ENCODE peak calls at places on chromosomes 3 and 15, in seven cellular contexts. One of them, this sample, is unnamed.

GRCh38 chr3:53846134-53846850 is at the start of the genes CHDH and IL17RB:
- DNase-seq in AG10803: no peak
- DNase-seq in GM20000: peak; percentile 84
- DNase-seq in left lung: peak; percentile 92
- DNase-seq in BE2C: peak; percentile 19
- DNase-seq in lower lobe of right lung: peak; percentile 84
- DNase-seq in AG09309: no peak
- DNase-seq in this sample: no peak

GRCh38 chr15:62241135-62241770 is 76.2 kb upstream of the C2CD4B start:
- DNase-seq in left lung: no peak
- DNase-seq in AG09309: no peak
- DNase-seq in AG10803: no peak
- DNase-seq in BE2C: peak; percentile 69
- DNase-seq in GM20000: no peak
- DNase-seq in lower lobe of right lung: no peak
- DNase-seq in this sample: no peak

GRCh38 chr3:46722443-46722842 is 4.8 kb upstream of the PRSS50 start:
- DNase-seq in BE2C: no peak
- DNase-seq in AG10803: no peak
- DNase-seq in lower lobe of right lung: no peak
- DNase-seq in left lung: no peak
- DNase-seq in GM20000: no peak
- DNase-seq in AG09309: no peak
- DNase-seq in this sample: no peak

GRCh38 chr3:159936541-159936940 is 52.1 kb upstream of the IL12A start:
- DNase-seq in lower lobe of right lung: no peak
- DNase-seq in BE2C: no peak
- DNase-seq in AG09309: no peak
- DNase-seq in left lung: no peak
- DNase-seq in GM20000: no peak
- DNase-seq in AG10803: no peak
- DNase-seq in this sample: no peak

GRCh38 chr15:77670558-77671148 is 37.9 kb upstream of the LINGO1 start:
- DNase-seq in lower lobe of right lung: no peak
- DNase-seq in BE2C: no peak
- DNase-seq in AG10803: no peak
- DNase-seq in AG09309: no peak
- DNase-seq in GM20000: no peak
- DNase-seq in left lung: no peak
- DNase-seq in this sample: no peak

GRCh38 chr3:24237971-24238767 is 256.5 kb downstream of the THRB start:
- DNase-seq in BE2C: peak; percentile 40
- DNase-seq in AG10803: peak; percentile 99
- DNase-seq in AG09309: peak; percentile 94
- DNase-seq in left lung: no peak
- DNase-seq in lower lobe of right lung: no peak
- DNase-seq in GM20000: peak; percentile 48
- DNase-seq in this sample: no peak

GRCh38 chr15:23497710-23498111 is 50.7 kb upstream of the GOLGA6L2 start:
- DNase-seq in lower lobe of right lung: no peak
- DNase-seq in BE2C: peak; percentile 6
- DNase-seq in AG10803: peak; percentile 8
- DNase-seq in AG09309: no peak
- DNase-seq in left lung: no peak
- DNase-seq in GM20000: no peak
- DNase-seq in this sample: no peak

GRCh38 chr3:121809249-121809648 is 25.6 kb downstream of the IQCB1 start:
- DNase-seq in left lung: no peak
- DNase-seq in BE2C: no peak
- DNase-seq in lower lobe of right lung: no peak
- DNase-seq in AG09309: no peak
- DNase-seq in GM20000: peak; percentile 51
- DNase-seq in AG10803: no peak
- DNase-seq in this sample: no peak

GRCh38 chr15:31365655-31366127 is 39.1 kb downstream of the KLF13 start:
- DNase-seq in AG09309: peak; percentile 52
- DNase-seq in lower lobe of right lung: peak; percentile 98
- DNase-seq in left lung: peak; percentile 96
- DNase-seq in AG10803: peak; percentile 84
- DNase-seq in GM20000: peak; percentile 78
- DNase-seq in BE2C: peak; percentile 90
- DNase-seq in this sample: no peak

GRCh38 chr3:190017575-190018288 is 103.0 kb downstream of the P3H2 start:
- DNase-seq in GM20000: no peak
- DNase-seq in AG10803: peak; percentile 81
- DNase-seq in AG09309: peak; percentile 46
- DNase-seq in lower lobe of right lung: no peak
- DNase-seq in BE2C: no peak
- DNase-seq in left lung: no peak
- DNase-seq in this sample: no peak

GRCh38 chr3:52004158-52004787 is 8.6 kb upstream of the RPL29 start:
- DNase-seq in AG10803: peak; percentile 35
- DNase-seq in AG09309: no peak
- DNase-seq in GM20000: no peak
- DNase-seq in lower lobe of right lung: no peak
- DNase-seq in left lung: peak; percentile 62
- DNase-seq in BE2C: peak; percentile 80
- DNase-seq in this sample: peak; percentile 92

GRCh38 chr3:196159952-196160804 is 51.0 kb downstream of the ZDHHC19 start:
- DNase-seq in lower lobe of right lung: peak; percentile 78
- DNase-seq in left lung: peak; percentile 77
- DNase-seq in AG09309: peak; percentile 58
- DNase-seq in AG10803: peak; percentile 54
- DNase-seq in GM20000: peak; percentile 88
- DNase-seq in BE2C: no peak
- DNase-seq in this sample: no peak

GRCh38 chr3:29307229-29307796 is 26.4 kb downstream of the RBMS3 start:
- DNase-seq in AG09309: no peak
- DNase-seq in AG10803: no peak
- DNase-seq in BE2C: no peak
- DNase-seq in left lung: no peak
- DNase-seq in lower lobe of right lung: no peak
- DNase-seq in GM20000: no peak
- DNase-seq in this sample: no peak

GRCh38 chr15:70501849-70502248 is 261.5 kb downstream of the UACA start:
- DNase-seq in GM20000: no peak
- DNase-seq in AG09309: no peak
- DNase-seq in AG10803: no peak
- DNase-seq in BE2C: no peak
- DNase-seq in lower lobe of right lung: no peak
- DNase-seq in left lung: no peak
- DNase-seq in this sample: no peak

GRCh38 chr3:52302426-52303185 is 13.5 kb upstream of the DNAH1 start:
- DNase-seq in GM20000: no peak
- DNase-seq in BE2C: no peak
- DNase-seq in AG09309: no peak
- DNase-seq in AG10803: no peak
- DNase-seq in lower lobe of right lung: no peak
- DNase-seq in left lung: peak; percentile 61
- DNase-seq in this sample: no peak

GRCh38 chr15:83282859-83283812 is 1.3 kb downstream of the BNC1 start:
- DNase-seq in AG10803: peak; percentile 80
- DNase-seq in BE2C: no peak
- DNase-seq in lower lobe of right lung: no peak
- DNase-seq in left lung: peak; percentile 76
- DNase-seq in GM20000: peak; percentile 35
- DNase-seq in AG09309: no peak
- DNase-seq in this sample: no peak

GRCh38 chr3:40044487-40044886 is 235.1 kb downstream of the MYRIP start:
- DNase-seq in lower lobe of right lung: no peak
- DNase-seq in left lung: no peak
- DNase-seq in BE2C: no peak
- DNase-seq in AG10803: peak; percentile 99
- DNase-seq in AG09309: peak; percentile 94
- DNase-seq in GM20000: no peak
- DNase-seq in this sample: no peak

GRCh38 chr3:66004244-66004643 is 34.5 kb downstream of the MAGI1 start:
- DNase-seq in AG10803: no peak
- DNase-seq in left lung: no peak
- DNase-seq in GM20000: no peak
- DNase-seq in AG09309: no peak
- DNase-seq in lower lobe of right lung: no peak
- DNase-seq in BE2C: no peak
- DNase-seq in this sample: no peak

GRCh38 chr3:176939022-176939817 is 258.1 kb downstream of the TBL1XR1 start:
- DNase-seq in AG10803: peak; percentile 84
- DNase-seq in BE2C: peak; percentile 66
- DNase-seq in AG09309: peak; percentile 67
- DNase-seq in GM20000: peak; percentile 59
- DNase-seq in left lung: no peak
- DNase-seq in lower lobe of right lung: no peak
- DNase-seq in this sample: peak; percentile 26

GRCh38 chr3:163952499-163952898 is 1125.8 kb downstream of the SI start:
- DNase-seq in lower lobe of right lung: no peak
- DNase-seq in GM20000: no peak
- DNase-seq in AG09309: no peak
- DNase-seq in left lung: no peak
- DNase-seq in AG10803: no peak
- DNase-seq in BE2C: no peak
- DNase-seq in this sample: no peak
- TF ChIP-seq CTCF in lower lobe of right lung: no peak
- TF ChIP-seq CTCF in GM20000: no peak
- TF ChIP-seq CTCF in AG09309: no peak
- TF ChIP-seq CTCF in left lung: no peak
- TF ChIP-seq CTCF in AG10803: no peak
- TF ChIP-seq CTCF in BE2C: no peak
- TF ChIP-seq CTCF in this sample: no peak

GRCh38 chr15:38862104-38862503 is 297.5 kb upstream of the RASGRP1 start:
- DNase-seq in GM20000: no peak
- DNase-seq in AG10803: peak; percentile 57
- DNase-seq in lower lobe of right lung: no peak
- DNase-seq in BE2C: no peak
- DNase-seq in AG09309: no peak
- DNase-seq in left lung: no peak
- DNase-seq in this sample: no peak

GRCh38 chr15:38864827-38865604 is 300.4 kb upstream of the RASGRP1 start:
- DNase-seq in lower lobe of right lung: no peak
- DNase-seq in left lung: no peak
- DNase-seq in AG09309: peak; percentile 98
- DNase-seq in BE2C: no peak
- DNase-seq in AG10803: peak; percentile 100
- DNase-seq in GM20000: no peak
- DNase-seq in this sample: no peak

GRCh38 chr15:38861108-38861507 is 296.5 kb upstream of the RASGRP1 start:
- DNase-seq in BE2C: no peak
- DNase-seq in GM20000: no peak
- DNase-seq in AG10803: peak; percentile 40
- DNase-seq in lower lobe of right lung: no peak
- DNase-seq in left lung: no peak
- DNase-seq in AG09309: no peak
- DNase-seq in this sample: no peak

GRCh38 chr15:38863381-38863780 is 298.8 kb upstream of the RASGRP1 start:
- DNase-seq in AG10803: no peak
- DNase-seq in lower lobe of right lung: no peak
- DNase-seq in AG09309: no peak
- DNase-seq in GM20000: no peak
- DNase-seq in BE2C: no peak
- DNase-seq in left lung: no peak
- DNase-seq in this sample: no peak

GRCh38 chr15:38864122-38864521 is 299.5 kb upstream of the RASGRP1 start:
- DNase-seq in GM20000: no peak
- DNase-seq in lower lobe of right lung: no peak
- DNase-seq in BE2C: no peak
- DNase-seq in AG10803: no peak
- DNase-seq in left lung: no peak
- DNase-seq in AG09309: no peak
- DNase-seq in this sample: no peak
- TF ChIP-seq CTCF in GM20000: no peak
- TF ChIP-seq CTCF in lower lobe of right lung: no peak
- TF ChIP-seq CTCF in BE2C: peak; percentile 29
- TF ChIP-seq CTCF in AG10803: peak; percentile 29
- TF ChIP-seq CTCF in left lung: no peak
- TF ChIP-seq CTCF in AG09309: no peak
- TF ChIP-seq CTCF in this sample: no peak

DNA sequence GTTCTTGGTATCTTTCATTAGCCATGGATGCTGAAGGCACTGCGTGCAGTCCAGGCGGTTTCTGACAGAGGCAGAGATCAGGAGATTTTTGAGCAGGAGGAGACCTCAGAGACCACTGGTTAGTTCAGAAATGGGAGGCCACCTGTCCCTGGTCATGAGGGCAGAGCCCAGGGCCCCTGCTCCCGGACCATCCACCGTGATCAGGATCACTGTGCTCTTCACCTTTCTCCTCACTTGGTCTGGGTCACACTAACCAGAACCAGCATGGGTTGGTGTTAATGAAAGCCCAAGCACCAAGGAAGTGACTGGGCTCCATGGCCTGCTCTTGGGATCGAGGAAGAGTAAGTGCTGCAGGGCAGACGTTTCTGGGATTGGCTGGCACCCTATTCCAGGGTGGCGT is 42.0 kb upstream of the HACD2 start:
- DNase-seq in GM20000: no peak
- DNase-seq in BE2C: no peak
- DNase-seq in lower lobe of right lung: no peak
- DNase-seq in left lung: no peak
- DNase-seq in AG09309: no peak
- DNase-seq in AG10803: no peak
- DNase-seq in this sample: no peak
- TF ChIP-seq CTCF in GM20000: no peak
- TF ChIP-seq CTCF in BE2C: no peak
- TF ChIP-seq CTCF in lower lobe of right lung: no peak
- TF ChIP-seq CTCF in left lung: no peak
- TF ChIP-seq CTCF in AG09309: no peak
- TF ChIP-seq CTCF in AG10803: no peak
- TF ChIP-seq CTCF in this sample: no peak

GRCh38 chr15:94523873-94524272 is 292.5 kb downstream of the MCTP2 start:
- DNase-seq in AG09309: no peak
- DNase-seq in GM20000: no peak
- DNase-seq in left lung: no peak
- DNase-seq in lower lobe of right lung: no peak
- DNase-seq in AG10803: no peak
- DNase-seq in BE2C: no peak
- DNase-seq in this sample: no peak

GRCh38 chr15:94522125-94522524 is 290.8 kb downstream of the MCTP2 start:
- DNase-seq in BE2C: no peak
- DNase-seq in lower lobe of right lung: no peak
- DNase-seq in AG10803: no peak
- DNase-seq in GM20000: no peak
- DNase-seq in left lung: no peak
- DNase-seq in AG09309: no peak
- DNase-seq in this sample: no peak

GRCh38 chr15:94524565-94524964 is 293.2 kb downstream of the MCTP2 start:
- DNase-seq in AG10803: no peak
- DNase-seq in AG09309: no peak
- DNase-seq in lower lobe of right lung: no peak
- DNase-seq in BE2C: no peak
- DNase-seq in left lung: no peak
- DNase-seq in GM20000: no peak
- DNase-seq in this sample: no peak

DNA sequence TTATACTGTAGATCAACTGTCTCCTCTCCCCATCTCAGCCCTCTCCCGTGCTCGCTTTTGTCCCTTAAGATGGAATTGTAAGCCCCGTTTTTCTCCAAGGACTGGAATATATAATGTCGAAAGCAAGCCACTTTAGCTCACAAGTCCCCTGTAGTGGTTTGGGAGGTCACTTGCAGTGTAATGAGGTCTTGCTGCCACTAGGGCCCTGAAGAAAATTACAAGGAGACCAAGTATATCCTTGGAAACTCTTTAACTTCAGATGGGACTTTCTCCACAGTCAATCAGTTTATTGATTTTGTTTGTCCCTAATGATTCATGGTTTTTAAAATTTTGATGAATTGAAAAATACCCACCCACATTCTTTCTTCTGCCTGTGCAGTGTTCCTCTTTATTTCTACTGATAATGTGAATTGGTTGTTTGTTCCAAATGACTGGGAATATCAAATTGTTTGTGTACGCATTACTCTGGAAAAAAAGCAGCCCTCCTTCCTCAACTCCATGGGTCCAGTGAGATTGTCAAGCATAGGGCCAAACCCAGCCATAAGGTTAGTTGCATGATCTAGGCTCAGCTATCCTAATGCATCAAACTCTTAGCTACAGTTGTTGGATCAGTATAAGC is 294.8 kb downstream of the MCTP2 start:
- DNase-seq in left lung: no peak
- DNase-seq in AG10803: no peak
- DNase-seq in lower lobe of right lung: no peak
- DNase-seq in GM20000: no peak
- DNase-seq in BE2C: no peak
- DNase-seq in AG09309: no peak
- DNase-seq in this sample: no peak
- TF ChIP-seq CTCF in left lung: peak; percentile 19
- TF ChIP-seq CTCF in AG10803: peak; percentile 6
- TF ChIP-seq CTCF in lower lobe of right lung: peak; percentile 37
- TF ChIP-seq CTCF in GM20000: no peak
- TF ChIP-seq CTCF in BE2C: peak; percentile 67
- TF ChIP-seq CTCF in AG09309: peak; percentile 8
- TF ChIP-seq CTCF in this sample: no peak